ENCODE peak calls at places on chromosome 18, in four cellular contexts. N is NCI-H1092, O is mammary epithelial cell, A is GM12878. T is an unnamed sample.
A peak's percentile ranks its signal among the peaks of the same experiment; 100 is the strongest.

GRCh38 chr18:37535968-37536367 is 29.6 kb downstream of the CELF4 start:
- DNase-seq in N (no peak), O (peak; percentile 13), A (no peak), T (no peak)

GRCh38 chr18:6270791-6271216 is 143.9 kb downstream of the L3MBTL4 start:
- DNase-seq in N (no peak), O (no peak), A (peak; percentile 67), T (no peak)

GRCh38 chr18:40882468-40882867 is 1072.6 kb upstream of the PIK3C3 start:
- DNase-seq in N (no peak), O (no peak), A (no peak), T (no peak)

GRCh38 chr18:55110436-55110835 is 151.2 kb upstream of the CCDC68 start:
- DNase-seq in N (no peak), O (no peak), A (no peak), T (no peak)

GRCh38 chr18:12748671-12749070 is 45.8 kb downstream of the PSMG2 start:
- DNase-seq in N (no peak), O (no peak), A (no peak), T (no peak)

GRCh38 chr18:45821021-45821420 is 4.5 kb upstream of the SIGLEC15 start:
- DNase-seq in N (no peak), O (no peak), A (no peak), T (no peak)

GRCh38 chr18:10417679-10418078 is 36.8 kb upstream of the APCDD1 start:
- DNase-seq in N (no peak), O (no peak), A (no peak), T (no peak)

GRCh38 chr18:51092097-51092496 is 62.1 kb downstream of the SMAD4 start:
- DNase-seq in N (no peak), O (no peak), A (no peak), T (no peak)

GRCh38 chr18:70245941-70246537 is 40.6 kb upstream of the RTTN start:
- DNase-seq in N (no peak), O (no peak), A (no peak), T (no peak)

GRCh38 chr18:50203801-50204604 is 9.1 kb upstream of the MYO5B start:
- DNase-seq in N (peak; percentile 83), O (no peak), A (no peak), T (no peak)

GRCh38 chr18:77254711-77255110 is 5.1 kb downstream of the GALR1 start:
- DNase-seq in N (no peak), O (no peak), A (no peak), T (no peak)

GRCh38 chr18:48161201-48161910 is 230.9 kb upstream of the SMAD2 start:
- DNase-seq in N (peak; percentile 89), O (peak; percentile 91), A (no peak), T (peak; percentile 94)

GRCh38 chr18:27110319-27110718 is 74.8 kb downstream of the CHST9 start:
- DNase-seq in N (no peak), O (no peak), A (no peak), T (no peak)

GRCh38 chr18:34514238-34514637 is 195.9 kb upstream of the DTNA start:
- DNase-seq in N (no peak), O (peak; percentile 82), A (no peak), T (no peak)

GRCh38 chr18:34929336-34929780 is 111.9 kb upstream of the MAPRE2 start:
- DNase-seq in N (no peak), O (peak; percentile 74), A (no peak), T (no peak)

GRCh38 chr18:45920367-45920766 is 46.8 kb downstream of the EPG5 start:
- DNase-seq in N (peak; percentile 56), O (peak; percentile 89), A (no peak), T (peak; percentile 85)

GRCh38 chr18:57077786-57078552 is 68.9 kb upstream of the BOD1L2 start:
- DNase-seq in N (no peak), O (no peak), A (peak; percentile 93), T (no peak)

GRCh38 chr18:2847341-2848144 is 737 bp downstream of the EMILIN2 start:
- DNase-seq in N (no peak), O (peak; percentile 22), A (no peak), T (no peak)

GRCh38 chr18:63544017-63544416 is 1.8 kb downstream of the SERPINB12 start:
- DNase-seq in N (no peak), O (no peak), A (no peak), T (no peak)

GRCh38 chr18:43383031-43383430 is 105.7 kb upstream of the SYT4 start:
- DNase-seq in N (no peak), O (no peak), A (no peak), T (no peak)

GRCh38 chr18:48629730-48630324 is 91.0 kb downstream of the CTIF start:
- DNase-seq in N (no peak), O (peak; percentile 83), A (no peak), T (no peak)

GRCh38 chr18:9495916-9496540 is 20.7 kb downstream of the RALBP1 start:
- DNase-seq in N (no peak), O (no peak), A (no peak), T (no peak)

GRCh38 chr18:65751145-65752085 is 603 bp downstream of the CDH7 start:
- DNase-seq in N (peak; percentile 64), O (no peak), A (no peak), T (no peak)

GRCh38 chr18:29586210-29586609 is 1409.3 kb upstream of the CDH2 start:
- DNase-seq in N (no peak), O (no peak), A (no peak), T (no peak)

GRCh38 chr18:56532176-56532840 is 106.1 kb downstream of the TXNL1 start:
- DNase-seq in N (no peak), O (peak; percentile 35), A (peak; percentile 71), T (no peak)

GRCh38 chr18:40179647-40180175 is 1775.3 kb upstream of the PIK3C3 start:
- DNase-seq in N (no peak), O (no peak), A (no peak), T (no peak)

GRCh38 chr18:26863921-26864497 is 1.5 kb downstream of the AQP4 start:
- DNase-seq in N (no peak), O (no peak), A (no peak), T (no peak)

GRCh38 chr18:63031439-63031838 is 288.1 kb downstream of the BCL2 start:
- DNase-seq in N (no peak), O (no peak), A (no peak), T (no peak)

GRCh38 chr18:5582054-5582453 is 38.3 kb upstream of the EPB41L3 start:
- DNase-seq in N (no peak), O (no peak), A (no peak), T (no peak)

GRCh38 chr18:23618862-23619387 is 32.6 kb upstream of the NPC1 start:
- DNase-seq in N (no peak), O (no peak), A (peak; percentile 27), T (no peak)

GRCh38 chr18:63180333-63180732 is 139.2 kb downstream of the BCL2 start:
- DNase-seq in N (no peak), O (no peak), A (no peak), T (no peak)

GRCh38 chr18:22174341-22175148 is 5.2 kb downstream of the GATA6 start:
- DNase-seq in N (no peak), O (no peak), A (no peak), T (no peak)

GRCh38 chr18:79317718-79318117 is 78.0 kb upstream of the NFATC1 start:
- DNase-seq in N (no peak), O (no peak), A (no peak), T (no peak)

GRCh38 chr18:62877448-62878221 is 162.3 kb downstream of the PHLPP1 start:
- DNase-seq in N (no peak), O (no peak), A (no peak), T (no peak)

GRCh38 chr18:6653880-6654279 is 75.6 kb upstream of the ARHGAP28 start:
- DNase-seq in N (no peak), O (no peak), A (no peak), T (no peak)

GRCh38 chr18:7764406-7764805 is 197.3 kb downstream of the PTPRM start:
- DNase-seq in N (no peak), O (no peak), A (no peak), T (no peak)

GRCh38 chr18:51196116-51196810 is 1.2 kb downstream of the MEX3C start:
- DNase-seq in N (peak; percentile 24), O (no peak), A (no peak), T (no peak)

GRCh38 chr18:25883091-25883490 is 207.3 kb downstream of the SS18 start:
- DNase-seq in N (no peak), O (no peak), A (no peak), T (no peak)

GRCh38 chr18:42520074-42520473 is 565.0 kb downstream of the PIK3C3 start:
- DNase-seq in N (no peak), O (no peak), A (no peak), T (no peak)